ENCODE peak calls at places on chromosomes 11 and 22, in seven cellular contexts. O is adipocyte; K is NCI-H510A treated with DMSO at 0.1 percent for 48 hours; N is COLO829; F is HEK293T; Y is activated T-helper 1 cell treated with anti-CD3 and anti-CD28 coated beads, Interleukin-2, amount 50 U/mL, for 16 hours; X is kidney tubule cell. I is an unnamed sample.

GRCh38 chr11:17714356-17714854 is 5.0 kb upstream of the MYOD1 start:
- DNase-seq in O (no peak), K (no peak), N (no peak), F (no peak), Y (no peak), X (no peak), I (no peak)

GRCh38 chr11:12222099-12222751 is 111.8 kb downstream of the MICAL2 start:
- DNase-seq in O (no peak), K (no peak), N (no peak), F (no peak), Y (no peak), X (no peak), I (no peak)

GRCh38 chr11:15276616-15277015 is 161.9 kb downstream of the INSC start:
- DNase-seq in O (peak), K (peak), N (peak), F (peak), Y (no peak), X (no peak), I (no peak)

GRCh38 chr22:28882545-28882877 is 861 bp upstream of the ZNRF3 start:
- DNase-seq in O (peak), K (no peak), N (peak), F (no peak), Y (no peak), X (no peak), I (no peak)

GRCh38 chr22:19179472-19180048 is 1.0 kb upstream of the SLC25A1 start:
- DNase-seq in O (peak), K (peak), N (peak), F (peak), Y (no peak), X (peak), I (peak)

GRCh38 chr11:59418151-59418550 is 8.1 kb downstream of the OR5A2 start:
- DNase-seq in O (no peak), K (no peak), N (no peak), F (no peak), Y (no peak), X (no peak), I (no peak)

GRCh38 chr11:126544311-126545056 is 189.0 kb downstream of the ST3GAL4 start:
- DNase-seq in O (peak), K (peak), N (peak), F (no peak), Y (no peak), X (peak), I (no peak)

GRCh38 chr11:18203723-18204122 is 31.1 kb downstream of the MRGPRX4 start:
- DNase-seq in O (no peak), K (no peak), N (peak), F (peak), Y (no peak), X (peak), I (no peak)

GRCh38 chr22:24695958-24696511 is 78.5 kb downstream of the PIWIL3 start:
- DNase-seq in O (peak), K (peak), N (no peak), F (no peak), Y (no peak), X (peak), I (peak)

I was measured in fibroblast of gingiva.